ENCODE peak calls at places on chromosome 19, in ten cellular contexts. One of them, this sample, is unnamed.

GRCh38 chr19:27906081-27906480 is 1306.9 kb downstream of the UQCRFS1 start:
- DNase-seq in effector memory CD4-positive, alpha-beta T cell: no peak
- DNase-seq in CD4-positive, alpha-beta memory T cell: no peak
- DNase-seq in A549: no peak
- DNase-seq in colonic mucosa: no peak
- DNase-seq in astrocyte of the cerebellum: no peak
- DNase-seq in pancreas: no peak
- DNase-seq in brain microvascular endothelial cell: no peak
- DNase-seq in mammary epithelial cell: no peak
- DNase-seq in AG04449: no peak
- DNase-seq in this sample: no peak

GRCh38 chr19:35937345-35938281 is 1.4 kb downstream of the LRFN3 start:
- DNase-seq in CD4-positive, alpha-beta memory T cell: no peak
- DNase-seq in brain microvascular endothelial cell: no peak
- DNase-seq in A549: no peak
- DNase-seq in mammary epithelial cell: no peak
- DNase-seq in pancreas: no peak
- DNase-seq in effector memory CD4-positive, alpha-beta T cell: no peak
- DNase-seq in astrocyte of the cerebellum: no peak
- DNase-seq in colonic mucosa: no peak
- DNase-seq in AG04449: no peak
- DNase-seq in this sample: no peak

GRCh38 chr19:13195678-13196077 is 45.5 kb downstream of the IER2 start:
- DNase-seq in brain microvascular endothelial cell: no peak
- DNase-seq in AG04449: no peak
- DNase-seq in colonic mucosa: peak; percentile 80
- DNase-seq in astrocyte of the cerebellum: no peak
- DNase-seq in pancreas: peak; percentile 64
- DNase-seq in effector memory CD4-positive, alpha-beta T cell: peak; percentile 52
- DNase-seq in mammary epithelial cell: no peak
- DNase-seq in CD4-positive, alpha-beta memory T cell: peak; percentile 60
- DNase-seq in A549: no peak
- DNase-seq in this sample: peak; percentile 21

GRCh38 chr19:35398570-35398969 is 27.7 kb downstream of the GPR42 start:
- DNase-seq in astrocyte of the cerebellum: no peak
- DNase-seq in effector memory CD4-positive, alpha-beta T cell: no peak
- DNase-seq in pancreas: no peak
- DNase-seq in A549: no peak
- DNase-seq in brain microvascular endothelial cell: no peak
- DNase-seq in CD4-positive, alpha-beta memory T cell: no peak
- DNase-seq in colonic mucosa: no peak
- DNase-seq in mammary epithelial cell: no peak
- DNase-seq in AG04449: no peak
- DNase-seq in this sample: no peak

GRCh38 chr19:24033962-24034342 is 53.0 kb upstream of the ZNF254 start:
- DNase-seq in effector memory CD4-positive, alpha-beta T cell: peak; percentile 6
- DNase-seq in brain microvascular endothelial cell: peak; percentile 70
- DNase-seq in A549: peak; percentile 26
- DNase-seq in mammary epithelial cell: peak; percentile 65
- DNase-seq in pancreas: peak; percentile 20
- DNase-seq in CD4-positive, alpha-beta memory T cell: peak; percentile 38
- DNase-seq in AG04449: peak; percentile 9
- DNase-seq in astrocyte of the cerebellum: peak; percentile 27
- DNase-seq in colonic mucosa: peak; percentile 50
- DNase-seq in this sample: peak; percentile 25

GRCh38 chr19:23075031-23075733 is 41.6 kb upstream of the ZNF730 start:
- DNase-seq in colonic mucosa: peak; percentile 73
- DNase-seq in mammary epithelial cell: peak; percentile 67
- DNase-seq in AG04449: no peak
- DNase-seq in A549: no peak
- DNase-seq in pancreas: peak; percentile 43
- DNase-seq in astrocyte of the cerebellum: peak; percentile 33
- DNase-seq in brain microvascular endothelial cell: peak; percentile 60
- DNase-seq in CD4-positive, alpha-beta memory T cell: no peak
- DNase-seq in effector memory CD4-positive, alpha-beta T cell: no peak
- DNase-seq in this sample: peak; percentile 35

GRCh38 chr19:23241433-23241832 is 8.8 kb downstream of the ZNF724 start:
- DNase-seq in colonic mucosa: no peak
- DNase-seq in CD4-positive, alpha-beta memory T cell: no peak
- DNase-seq in effector memory CD4-positive, alpha-beta T cell: no peak
- DNase-seq in brain microvascular endothelial cell: no peak
- DNase-seq in A549: no peak
- DNase-seq in astrocyte of the cerebellum: no peak
- DNase-seq in AG04449: no peak
- DNase-seq in pancreas: no peak
- DNase-seq in mammary epithelial cell: no peak
- DNase-seq in this sample: peak; percentile 11

GRCh38 chr19:48381178-48381950 is 10.0 kb downstream of the KDELR1 start:
- DNase-seq in brain microvascular endothelial cell: no peak
- DNase-seq in colonic mucosa: no peak
- DNase-seq in effector memory CD4-positive, alpha-beta T cell: no peak
- DNase-seq in astrocyte of the cerebellum: no peak
- DNase-seq in pancreas: no peak
- DNase-seq in CD4-positive, alpha-beta memory T cell: no peak
- DNase-seq in AG04449: no peak
- DNase-seq in A549: no peak
- DNase-seq in mammary epithelial cell: no peak
- DNase-seq in this sample: no peak

GRCh38 chr19:46953955-46954501 is 65.6 kb upstream of the NPAS1 start:
- DNase-seq in effector memory CD4-positive, alpha-beta T cell: no peak
- DNase-seq in mammary epithelial cell: no peak
- DNase-seq in pancreas: no peak
- DNase-seq in A549: no peak
- DNase-seq in AG04449: no peak
- DNase-seq in brain microvascular endothelial cell: no peak
- DNase-seq in CD4-positive, alpha-beta memory T cell: no peak
- DNase-seq in colonic mucosa: no peak
- DNase-seq in astrocyte of the cerebellum: no peak
- DNase-seq in this sample: no peak

GRCh38 chr19:17681505-17682125 is 6.5 kb downstream of the UNC13A start:
- DNase-seq in brain microvascular endothelial cell: peak; percentile 31
- DNase-seq in astrocyte of the cerebellum: no peak
- DNase-seq in mammary epithelial cell: no peak
- DNase-seq in A549: no peak
- DNase-seq in effector memory CD4-positive, alpha-beta T cell: no peak
- DNase-seq in pancreas: no peak
- DNase-seq in CD4-positive, alpha-beta memory T cell: no peak
- DNase-seq in colonic mucosa: peak; percentile 25
- DNase-seq in AG04449: no peak
- DNase-seq in this sample: peak; percentile 48

GRCh38 chr19:34974631-34975030 is 10.6 kb upstream of the ZNF792 start:
- DNase-seq in colonic mucosa: no peak
- DNase-seq in pancreas: no peak
- DNase-seq in AG04449: no peak
- DNase-seq in effector memory CD4-positive, alpha-beta T cell: no peak
- DNase-seq in astrocyte of the cerebellum: no peak
- DNase-seq in mammary epithelial cell: no peak
- DNase-seq in CD4-positive, alpha-beta memory T cell: no peak
- DNase-seq in A549: no peak
- DNase-seq in brain microvascular endothelial cell: no peak
- DNase-seq in this sample: no peak

GRCh38 chr19:35742121-35742724 is at the start of gene IGFLR1:
- DNase-seq in AG04449: no peak
- DNase-seq in astrocyte of the cerebellum: no peak
- DNase-seq in colonic mucosa: peak; percentile 53
- DNase-seq in mammary epithelial cell: no peak
- DNase-seq in CD4-positive, alpha-beta memory T cell: peak; percentile 73
- DNase-seq in effector memory CD4-positive, alpha-beta T cell: peak; percentile 45
- DNase-seq in brain microvascular endothelial cell: no peak
- DNase-seq in pancreas: no peak
- DNase-seq in A549: no peak
- DNase-seq in this sample: peak; percentile 60

GRCh38 chr19:5397804-5398692 is 57.2 kb upstream of the ZNRF4 start:
- DNase-seq in brain microvascular endothelial cell: peak; percentile 15
- DNase-seq in AG04449: no peak
- DNase-seq in colonic mucosa: no peak
- DNase-seq in mammary epithelial cell: no peak
- DNase-seq in effector memory CD4-positive, alpha-beta T cell: no peak
- DNase-seq in CD4-positive, alpha-beta memory T cell: no peak
- DNase-seq in astrocyte of the cerebellum: no peak
- DNase-seq in pancreas: no peak
- DNase-seq in A549: peak; percentile 60
- DNase-seq in this sample: no peak

GRCh38 chr19:7851623-7852500 is 21.8 kb downstream of the EVI5L start:
- DNase-seq in effector memory CD4-positive, alpha-beta T cell: no peak
- DNase-seq in A549: no peak
- DNase-seq in colonic mucosa: no peak
- DNase-seq in AG04449: no peak
- DNase-seq in pancreas: peak; percentile 18
- DNase-seq in astrocyte of the cerebellum: no peak
- DNase-seq in mammary epithelial cell: no peak
- DNase-seq in CD4-positive, alpha-beta memory T cell: no peak
- DNase-seq in brain microvascular endothelial cell: no peak
- DNase-seq in this sample: no peak

GRCh38 chr19:49801966-49802661 is 11.0 kb downstream of the FUZ start:
- DNase-seq in colonic mucosa: peak; percentile 79
- DNase-seq in AG04449: no peak
- DNase-seq in pancreas: peak; percentile 78
- DNase-seq in A549: no peak
- DNase-seq in CD4-positive, alpha-beta memory T cell: no peak
- DNase-seq in effector memory CD4-positive, alpha-beta T cell: no peak
- DNase-seq in mammary epithelial cell: no peak
- DNase-seq in brain microvascular endothelial cell: peak; percentile 88
- DNase-seq in astrocyte of the cerebellum: peak; percentile 66
- DNase-seq in this sample: no peak

GRCh38 chr19:50047686-50048085 is 21.9 kb downstream of the ZNF473 start:
- DNase-seq in CD4-positive, alpha-beta memory T cell: no peak
- DNase-seq in AG04449: no peak
- DNase-seq in pancreas: no peak
- DNase-seq in astrocyte of the cerebellum: no peak
- DNase-seq in A549: no peak
- DNase-seq in effector memory CD4-positive, alpha-beta T cell: no peak
- DNase-seq in brain microvascular endothelial cell: no peak
- DNase-seq in mammary epithelial cell: no peak
- DNase-seq in colonic mucosa: no peak
- DNase-seq in this sample: no peak

GRCh38 chr19:17205237-17206140 is 9.7 kb upstream of the USE1 start:
- DNase-seq in effector memory CD4-positive, alpha-beta T cell: peak; percentile 36
- DNase-seq in pancreas: peak; percentile 55
- DNase-seq in CD4-positive, alpha-beta memory T cell: peak; percentile 48
- DNase-seq in colonic mucosa: peak; percentile 75
- DNase-seq in mammary epithelial cell: peak; percentile 23
- DNase-seq in astrocyte of the cerebellum: peak; percentile 34
- DNase-seq in AG04449: no peak
- DNase-seq in A549: peak; percentile 57
- DNase-seq in brain microvascular endothelial cell: peak; percentile 29
- DNase-seq in this sample: peak; percentile 18

GRCh38 chr19:43976732-43977131 is 7.3 kb upstream of the ZNF155 start:
- DNase-seq in pancreas: no peak
- DNase-seq in brain microvascular endothelial cell: no peak
- DNase-seq in AG04449: no peak
- DNase-seq in A549: no peak
- DNase-seq in mammary epithelial cell: no peak
- DNase-seq in CD4-positive, alpha-beta memory T cell: no peak
- DNase-seq in astrocyte of the cerebellum: no peak
- DNase-seq in colonic mucosa: no peak
- DNase-seq in effector memory CD4-positive, alpha-beta T cell: no peak
- DNase-seq in this sample: no peak
- H3K4me3 ChIP-seq in pancreas: no peak overlapping the region
- H3K4me3 ChIP-seq in brain microvascular endothelial cell: no peak overlapping the region
- H3K4me3 ChIP-seq in AG04449: no peak overlapping the region
- H3K4me3 ChIP-seq in A549: no peak overlapping the region
- H3K4me3 ChIP-seq in mammary epithelial cell: no peak overlapping the region
- H3K4me3 ChIP-seq in CD4-positive, alpha-beta memory T cell: no peak overlapping the region
- H3K4me3 ChIP-seq in astrocyte of the cerebellum: no peak overlapping the region
- H3K4me3 ChIP-seq in colonic mucosa: no peak overlapping the region
- H3K4me3 ChIP-seq in effector memory CD4-positive, alpha-beta T cell: no peak overlapping the region
- H3K4me3 ChIP-seq in this sample: no peak overlapping the region

DNA sequence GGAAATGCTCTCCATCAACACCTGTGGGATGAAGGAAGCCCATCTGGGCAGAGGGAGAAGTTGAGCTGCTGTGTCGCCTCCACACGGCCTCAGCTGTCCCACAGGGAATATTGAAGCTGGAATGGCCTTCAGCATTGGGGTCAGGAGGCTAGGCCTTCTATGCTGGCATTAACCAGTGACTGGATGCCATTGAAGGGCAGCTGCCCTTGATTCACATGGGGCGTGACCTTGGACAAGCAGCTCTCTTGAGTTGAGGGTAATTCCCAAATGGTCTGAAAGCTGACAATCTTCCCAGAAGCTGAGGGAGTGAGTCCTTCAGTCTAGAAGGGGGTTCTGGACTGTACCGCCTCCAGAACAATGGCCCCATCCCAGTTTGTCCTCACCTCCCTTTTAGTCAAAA is 6.7 kb downstream of the BCL3 start:
- DNase-seq in astrocyte of the cerebellum: no peak
- DNase-seq in AG04449: no peak
- DNase-seq in brain microvascular endothelial cell: no peak
- DNase-seq in CD4-positive, alpha-beta memory T cell: no peak
- DNase-seq in pancreas: peak; percentile 67
- DNase-seq in colonic mucosa: no peak
- DNase-seq in A549: no peak
- DNase-seq in effector memory CD4-positive, alpha-beta T cell: no peak
- DNase-seq in mammary epithelial cell: no peak
- DNase-seq in this sample: no peak
- H3K4me3 ChIP-seq in astrocyte of the cerebellum: no peak overlapping the region
- H3K4me3 ChIP-seq in AG04449: no peak overlapping the region
- H3K4me3 ChIP-seq in brain microvascular endothelial cell: no peak overlapping the region
- H3K4me3 ChIP-seq in CD4-positive, alpha-beta memory T cell: peak overlapping the region; percentile 74
- H3K4me3 ChIP-seq in pancreas: no peak overlapping the region
- H3K4me3 ChIP-seq in colonic mucosa: peak overlapping the region; percentile 45
- H3K4me3 ChIP-seq in A549: peak overlapping the region; percentile 95
- H3K4me3 ChIP-seq in effector memory CD4-positive, alpha-beta T cell: peak overlapping the region; percentile 5
- H3K4me3 ChIP-seq in mammary epithelial cell: no peak overlapping the region
- H3K4me3 ChIP-seq in this sample: no peak overlapping the region

DNA sequence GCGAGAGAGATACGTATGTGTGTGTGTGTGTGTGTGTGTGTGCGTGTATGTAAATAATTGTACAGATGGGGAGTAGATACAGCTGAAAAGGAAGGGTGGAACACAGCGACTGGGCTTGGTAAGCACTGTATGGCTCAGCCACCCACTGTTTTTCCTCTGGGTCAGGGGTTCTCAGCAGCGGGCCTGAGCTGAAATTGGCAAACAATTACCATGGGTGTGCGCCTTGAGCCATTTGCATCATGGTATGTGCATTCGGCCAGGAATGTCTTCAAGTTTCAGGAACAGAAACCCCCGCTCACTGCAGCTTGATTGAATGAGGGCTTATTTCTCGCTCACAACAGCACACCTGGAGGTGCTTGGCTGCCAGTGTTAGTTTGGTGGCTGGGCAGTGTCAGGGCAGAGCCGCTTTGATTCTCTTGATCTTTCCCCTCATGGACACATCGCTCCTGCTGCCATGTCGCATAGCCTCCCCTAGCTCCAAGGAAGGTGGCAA is 126.7 kb downstream of the SIPA1L3 start:
- DNase-seq in mammary epithelial cell: no peak
- DNase-seq in effector memory CD4-positive, alpha-beta T cell: no peak
- DNase-seq in astrocyte of the cerebellum: no peak
- DNase-seq in CD4-positive, alpha-beta memory T cell: no peak
- DNase-seq in brain microvascular endothelial cell: no peak
- DNase-seq in colonic mucosa: no peak
- DNase-seq in pancreas: no peak
- DNase-seq in A549: no peak
- DNase-seq in AG04449: no peak
- DNase-seq in this sample: no peak
- H3K4me3 ChIP-seq in mammary epithelial cell: no peak overlapping the region
- H3K4me3 ChIP-seq in effector memory CD4-positive, alpha-beta T cell: no peak overlapping the region
- H3K4me3 ChIP-seq in astrocyte of the cerebellum: no peak overlapping the region
- H3K4me3 ChIP-seq in CD4-positive, alpha-beta memory T cell: no peak overlapping the region
- H3K4me3 ChIP-seq in brain microvascular endothelial cell: no peak overlapping the region
- H3K4me3 ChIP-seq in colonic mucosa: no peak overlapping the region
- H3K4me3 ChIP-seq in pancreas: no peak overlapping the region
- H3K4me3 ChIP-seq in A549: no peak overlapping the region
- H3K4me3 ChIP-seq in AG04449: no peak overlapping the region
- H3K4me3 ChIP-seq in this sample: no peak overlapping the region

GRCh38 chr19:56953411-56953810 is 112.9 kb upstream of the PEG3 start:
- DNase-seq in effector memory CD4-positive, alpha-beta T cell: no peak
- DNase-seq in A549: no peak
- DNase-seq in astrocyte of the cerebellum: no peak
- DNase-seq in AG04449: no peak
- DNase-seq in mammary epithelial cell: no peak
- DNase-seq in brain microvascular endothelial cell: no peak
- DNase-seq in pancreas: no peak
- DNase-seq in CD4-positive, alpha-beta memory T cell: no peak
- DNase-seq in colonic mucosa: no peak
- DNase-seq in this sample: no peak
- H3K4me3 ChIP-seq in effector memory CD4-positive, alpha-beta T cell: no peak overlapping the region
- H3K4me3 ChIP-seq in A549: no peak overlapping the region
- H3K4me3 ChIP-seq in astrocyte of the cerebellum: no peak overlapping the region
- H3K4me3 ChIP-seq in AG04449: no peak overlapping the region
- H3K4me3 ChIP-seq in mammary epithelial cell: no peak overlapping the region
- H3K4me3 ChIP-seq in brain microvascular endothelial cell: no peak overlapping the region
- H3K4me3 ChIP-seq in pancreas: no peak overlapping the region
- H3K4me3 ChIP-seq in CD4-positive, alpha-beta memory T cell: no peak overlapping the region
- H3K4me3 ChIP-seq in colonic mucosa: no peak overlapping the region
- H3K4me3 ChIP-seq in this sample: no peak overlapping the region